ENCODE peak calls at places on chromosomes 12 and 14, in four cellular contexts. L is HS-5; R is HTR-8/SVneo; B is activated T-helper 1 cell treated with anti-CD3 and anti-CD28 coated beads, Interleukin-2, amount 50 U/mL, for 16 hours. I is an unnamed sample.

GRCh38 chr12:29516431-29516875 is 19.0 kb upstream of the OVCH1 start:
- DNase-seq in L (peak; percentile 44), B (no peak), R (no peak), I (no peak)

GRCh38 chr12:49079796-49080195 is 10.0 kb upstream of the RHEBL1 start:
- DNase-seq in B (no peak), R (no peak), L (no peak), I (no peak)

GRCh38 chr12:42910656-42911055 is 321.1 kb upstream of the PRICKLE1 start:
- DNase-seq in R (no peak), B (no peak), L (no peak), I (no peak)

GRCh38 chr12:76455582-76456345 is 103.8 kb downstream of the OSBPL8 start:
- DNase-seq in L (peak; percentile 82), R (peak; percentile 72), B (peak; percentile 13), I (no peak)

GRCh38 chr12:24378548-24379011 is 429.1 kb upstream of the SOX5 start:
- DNase-seq in R (no peak), L (peak; percentile 8), B (no peak), I (no peak)

GRCh38 chr12:24730461-24730896 is 218.4 kb downstream of the BCAT1 start:
- DNase-seq in B (no peak), L (no peak), R (no peak), I (no peak)

GRCh38 chr12:108563135-108563803 is 873 bp downstream of the ISCU start:
- DNase-seq in L (peak; percentile 76), B (peak; percentile 70), R (peak; percentile 85), I (peak; percentile 30)

GRCh38 chr12:25271486-25272098 is 20.9 kb upstream of the KRAS start:
- DNase-seq in R (no peak), L (no peak), B (no peak), I (no peak)

GRCh38 chr14:22339277-22339676 is 249.7 kb downstream of the DAD1 start:
- DNase-seq in L (no peak), R (no peak), B (no peak), I (no peak)

GRCh38 chr12:43113153-43113552 is 438.9 kb downstream of the ADAMTS20 start:
- DNase-seq in R (no peak), L (peak; percentile 34), B (no peak), I (no peak)

GRCh38 chr14:23362200-23362599 is 2.8 kb downstream of the EFS start:
- DNase-seq in L (no peak), B (no peak), R (no peak), I (no peak)

GRCh38 chr14:76946753-76947077 is 81.8 kb downstream of the IRF2BPL start:
- DNase-seq in B (no peak), R (no peak), L (no peak), I (no peak)

GRCh38 chr14:67186789-67187188 is 2.5 kb upstream of the GARIN2 start:
- DNase-seq in R (no peak), L (no peak), B (no peak), I (no peak)

GRCh38 chr12:50659260-50659659 is 104.6 kb upstream of the ATF1 start:
- DNase-seq in B (no peak), R (no peak), L (no peak), I (no peak)

GRCh38 chr12:8989425-8989824 is at the start of gene KLRG1:
- DNase-seq in L (no peak), R (no peak), B (no peak), I (no peak)

GRCh38 chr14:91108941-91109611 is 4.8 kb upstream of the DGLUCY start:
- DNase-seq in R (no peak), B (no peak), L (no peak), I (no peak)

GRCh38 chr12:49899286-49899843 is 4.3 kb downstream of the FAIM2 start:
- DNase-seq in R (no peak), L (no peak), B (no peak), I (no peak)

GRCh38 chr12:129193263-129193871 is 340.1 kb downstream of the GLT1D1 start:
- DNase-seq in B (no peak), R (no peak), L (no peak), I (no peak)

GRCh38 chr14:36817071-36817930 is 155.6 kb downstream of the PAX9 start:
- DNase-seq in R (no peak), B (no peak), L (no peak), I (no peak)

GRCh38 chr12:124548854-124549378 is 18.5 kb downstream of the NCOR2 start:
- DNase-seq in R (no peak), L (no peak), B (no peak), I (no peak)

GRCh38 chr12:77494306-77494705 is 336.4 kb upstream of the NAV3 start:
- DNase-seq in B (no peak), R (no peak), L (peak; percentile 15), I (no peak)

GRCh38 chr12:6769003-6769389 is 2.8 kb downstream of the PTMS start:
- DNase-seq in R (no peak), B (no peak), L (no peak), I (no peak)

GRCh38 chr14:30078827-30079402 is 151.3 kb upstream of the PRKD1 start:
- DNase-seq in L (no peak), B (no peak), R (no peak), I (no peak)

GRCh38 chr14:74852922-74853530 is 22.9 kb downstream of the PROX2 start:
- DNase-seq in L (peak; percentile 51), B (no peak), R (no peak), I (no peak)